ENCODE peak calls at places on chromosome 12, in nine cellular contexts. One of them, this sample, is unnamed.

GRCh38 chr12:50032516-50033316 is 7.4 kb upstream of the RACGAP1 start:
- DNase-seq in epithelial cell of prostate: no peak
- DNase-seq in activated T-cell treated with anti-CD3 and anti-CD28 coated beads for 4 hours: no peak
- DNase-seq in RPMI8226: no peak
- DNase-seq in Ammon's horn: no peak
- DNase-seq in K562: peak; percentile 46
- DNase-seq in AML-193: no peak
- DNase-seq in retina: peak; percentile 58
- DNase-seq in lung: no peak
- DNase-seq in this sample: no peak

GRCh38 chr12:95766356-95767019 is 24.1 kb downstream of the NTN4 start:
- DNase-seq in epithelial cell of prostate: no peak
- DNase-seq in activated T-cell treated with anti-CD3 and anti-CD28 coated beads for 4 hours: no peak
- DNase-seq in RPMI8226: no peak
- DNase-seq in Ammon's horn: no peak
- DNase-seq in K562: no peak
- DNase-seq in AML-193: no peak
- DNase-seq in retina: no peak
- DNase-seq in lung: no peak
- DNase-seq in this sample: no peak

GRCh38 chr12:67426067-67426466 is 156.9 kb downstream of the CAND1 start:
- DNase-seq in epithelial cell of prostate: no peak
- DNase-seq in activated T-cell treated with anti-CD3 and anti-CD28 coated beads for 4 hours: no peak
- DNase-seq in RPMI8226: peak; percentile 61
- DNase-seq in Ammon's horn: no peak
- DNase-seq in K562: no peak
- DNase-seq in AML-193: no peak
- DNase-seq in retina: no peak
- DNase-seq in lung: no peak
- DNase-seq in this sample: no peak

GRCh38 chr12:13071305-13072280 is 27.4 kb downstream of the FAM234B start:
- DNase-seq in epithelial cell of prostate: no peak
- DNase-seq in activated T-cell treated with anti-CD3 and anti-CD28 coated beads for 4 hours: no peak
- DNase-seq in RPMI8226: no peak
- DNase-seq in Ammon's horn: no peak
- DNase-seq in K562: no peak
- DNase-seq in AML-193: no peak
- DNase-seq in retina: no peak
- DNase-seq in lung: no peak
- DNase-seq in this sample: no peak

GRCh38 chr12:106136263-106136662 is 2.5 kb downstream of the NUAK1 start:
- DNase-seq in epithelial cell of prostate: no peak
- DNase-seq in activated T-cell treated with anti-CD3 and anti-CD28 coated beads for 4 hours: peak; percentile 62
- DNase-seq in RPMI8226: peak; percentile 87
- DNase-seq in Ammon's horn: peak; percentile 93
- DNase-seq in K562: peak; percentile 62
- DNase-seq in AML-193: peak; percentile 46
- DNase-seq in retina: peak; percentile 89
- DNase-seq in lung: peak; percentile 85
- DNase-seq in this sample: no peak

GRCh38 chr12:53486730-53487487 is 12.3 kb downstream of the MAP3K12 start:
- DNase-seq in epithelial cell of prostate: no peak
- DNase-seq in activated T-cell treated with anti-CD3 and anti-CD28 coated beads for 4 hours: no peak
- DNase-seq in RPMI8226: no peak
- DNase-seq in Ammon's horn: no peak
- DNase-seq in K562: no peak
- DNase-seq in AML-193: no peak
- DNase-seq in retina: no peak
- DNase-seq in lung: no peak
- DNase-seq in this sample: no peak

GRCh38 chr12:62646566-62646965 is 179.9 kb downstream of the MON2 start:
- DNase-seq in epithelial cell of prostate: no peak
- DNase-seq in activated T-cell treated with anti-CD3 and anti-CD28 coated beads for 4 hours: no peak
- DNase-seq in RPMI8226: no peak
- DNase-seq in Ammon's horn: no peak
- DNase-seq in K562: no peak
- DNase-seq in AML-193: no peak
- DNase-seq in retina: no peak
- DNase-seq in lung: no peak
- DNase-seq in this sample: no peak

GRCh38 chr12:110316861-110317260 is 35.8 kb downstream of the ATP2A2 start:
- DNase-seq in epithelial cell of prostate: no peak
- DNase-seq in activated T-cell treated with anti-CD3 and anti-CD28 coated beads for 4 hours: no peak
- DNase-seq in RPMI8226: no peak
- DNase-seq in Ammon's horn: peak; percentile 30
- DNase-seq in K562: no peak
- DNase-seq in AML-193: peak; percentile 55
- DNase-seq in retina: no peak
- DNase-seq in lung: no peak
- DNase-seq in this sample: no peak

GRCh38 chr12:123231931-123232330 is 1.0 kb downstream of the MPHOSPH9 start:
- DNase-seq in epithelial cell of prostate: no peak
- DNase-seq in activated T-cell treated with anti-CD3 and anti-CD28 coated beads for 4 hours: no peak
- DNase-seq in RPMI8226: no peak
- DNase-seq in Ammon's horn: no peak
- DNase-seq in K562: no peak
- DNase-seq in AML-193: no peak
- DNase-seq in retina: no peak
- DNase-seq in lung: no peak
- DNase-seq in this sample: peak; percentile 30

This sample was measured in HuH-7.